ENCODE peak calls at places on chromosomes 5 and 9, in ten cellular contexts. B is neuronal stem cell; U is brain microvascular endothelial cell; Y is CD4-positive, CD25-positive, alpha-beta regulatory T cell; Z is endodermal cell; H is RWPE2; D is fibroblast of lung; S is RWPE1; R is endothelial cell of umbilical vein; K is mesenchymal stem cell. M is an unnamed sample.
A peak's percentile ranks its signal among the peaks of the same experiment; 100 is the strongest.

GRCh38 chr5:145979270-145980223 is 43.2 kb downstream of the SH3RF2 start:
- DNase-seq in B (no peak), U (no peak), Y (no peak), Z (no peak), H (no peak), D (peak; percentile 29), S (no peak), R (no peak), K (no peak), M (no peak)

GRCh38 chr9:38043931-38044623 is 24.9 kb downstream of the SHB start:
- DNase-seq in B (no peak), U (no peak), Y (no peak), Z (no peak), H (no peak), D (no peak), S (no peak), R (no peak), K (no peak), M (no peak)

GRCh38 chr9:105141448-105142101 is 102.9 kb upstream of the SLC44A1 start:
- DNase-seq in B (no peak), U (no peak), Y (no peak), Z (no peak), H (no peak), D (peak; percentile 25), S (no peak), R (no peak), K (no peak), M (no peak)

GRCh38 chr9:130243015-130243881 is 22.3 kb upstream of the HMCN2 start:
- DNase-seq in B (peak; percentile 80), U (peak; percentile 32), Y (peak; percentile 74), Z (peak; percentile 97), H (no peak), D (no peak), S (peak; percentile 79), R (peak; percentile 35), K (peak; percentile 48), M (no peak)

GRCh38 chr9:6692891-6693361 is 47.4 kb upstream of the GLDC start:
- DNase-seq in B (no peak), U (no peak), Y (no peak), Z (peak; percentile 69), H (no peak), D (no peak), S (no peak), R (no peak), K (no peak), M (peak; percentile 55)

GRCh38 chr5:165014439-165014838 is 1509.0 kb downstream of the MAT2B start:
- DNase-seq in B (no peak), U (no peak), Y (no peak), Z (no peak), H (no peak), D (no peak), S (no peak), R (no peak), K (no peak), M (no peak)

GRCh38 chr5:55674340-55674739 is 37.8 kb downstream of the SLC38A9 start:
- DNase-seq in B (no peak), U (no peak), Y (no peak), Z (no peak), H (no peak), D (no peak), S (no peak), R (no peak), K (no peak), M (no peak)

GRCh38 chr5:127922603-127923002 is 161.0 kb upstream of the SLC12A2 start:
- DNase-seq in B (no peak), U (no peak), Y (no peak), Z (no peak), H (no peak), D (no peak), S (no peak), R (no peak), K (no peak), M (no peak)

GRCh38 chr9:115335441-115335840 is 217.5 kb upstream of the TNC start:
- DNase-seq in B (no peak), U (no peak), Y (no peak), Z (no peak), H (no peak), D (no peak), S (no peak), R (no peak), K (no peak), M (no peak)

GRCh38 chr9:106878943-106879916 is 16.3 kb downstream of the ZNF462 start:
- DNase-seq in B (peak; percentile 52), U (peak; percentile 91), Y (no peak), Z (no peak), H (peak; percentile 86), D (peak; percentile 98), S (peak; percentile 89), R (peak; percentile 85), K (peak; percentile 98), M (no peak)

GRCh38 chr9:133974631-133975341 is 17.3 kb downstream of the VAV2 start:
- DNase-seq in B (no peak), U (no peak), Y (no peak), Z (no peak), H (peak; percentile 51), D (no peak), S (no peak), R (no peak), K (no peak), M (no peak)

GRCh38 chr9:93450817-93451761 is at the start of gene FAM120A:
- DNase-seq in B (peak; percentile 74), U (peak; percentile 32), Y (peak; percentile 77), Z (peak; percentile 85), H (peak; percentile 68), D (peak; percentile 73), S (peak; percentile 88), R (peak; percentile 71), K (peak; percentile 79), M (no peak)

GRCh38 chr5:57175586-57175985 is 1.7 kb downstream of the GPBP1 start:
- DNase-seq in B (no peak), U (no peak), Y (peak; percentile 44), Z (no peak), H (no peak), D (no peak), S (peak; percentile 37), R (peak; percentile 28), K (peak; percentile 34), M (no peak)

GRCh38 chr5:13248236-13248635 is 696.3 kb downstream of the DNAH5 start:
- DNase-seq in B (no peak), U (no peak), Y (no peak), Z (no peak), H (no peak), D (peak; percentile 58), S (no peak), R (peak; percentile 24), K (no peak), M (no peak)

DNA sequence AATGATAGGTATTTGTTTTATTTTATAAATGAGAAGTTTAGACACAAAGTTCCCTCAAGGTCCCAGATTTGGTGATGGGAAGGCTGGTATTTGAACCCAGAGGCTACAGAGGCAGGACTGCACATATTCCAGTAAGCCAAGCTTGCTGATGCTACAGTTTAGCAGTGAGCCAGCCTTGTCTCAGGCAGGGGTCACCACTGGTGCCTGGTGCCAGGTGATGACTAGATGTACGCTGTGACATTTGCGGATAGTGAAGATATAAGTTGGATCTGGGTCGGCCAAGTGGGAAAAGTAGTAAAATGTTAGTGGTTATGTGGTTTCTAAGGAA is 143.9 kb downstream of the AOPEP start:
- DNase-seq in B (no peak), U (no peak), Y (no peak), Z (no peak), H (no peak), D (no peak), S (no peak), R (no peak), K (no peak), M (no peak)
- H3K27ac ChIP-seq in B (no peak overlapping the region), U (no peak overlapping the region), Y (peak overlapping the region; percentile 63), Z (no peak overlapping the region), H (peak overlapping the region; percentile 97), D (no peak overlapping the region), S (peak overlapping the region; percentile 75), R (no peak overlapping the region), K (no peak overlapping the region), M (no peak overlapping the region)

GRCh38 chr9:87713990-87714335 is 12.0 kb upstream of the CTSL start:
- DNase-seq in B (no peak), U (no peak), Y (no peak), Z (no peak), H (no peak), D (no peak), S (no peak), R (no peak), K (no peak), M (no peak)
- H3K27ac ChIP-seq in B (no peak overlapping the region), U (peak overlapping the region; percentile 96), Y (no peak overlapping the region), Z (no peak overlapping the region), H (peak overlapping the region; percentile 74), D (peak overlapping the region; percentile 100), S (peak overlapping the region; percentile 79), R (peak overlapping the region; percentile 93), K (peak overlapping the region; percentile 92), M (no peak overlapping the region)

GRCh38 chr9:110583237-110583636 is 3.7 kb upstream of the SVEP1 start:
- DNase-seq in B (no peak), U (peak; percentile 51), Y (no peak), Z (no peak), H (no peak), D (no peak), S (no peak), R (peak; percentile 28), K (no peak), M (no peak)

GRCh38 chr9:110578896-110579752 is at the start of gene SVEP1:
- DNase-seq in B (peak; percentile 42), U (peak; percentile 44), Y (no peak), Z (peak; percentile 84), H (peak; percentile 51), D (peak; percentile 78), S (peak; percentile 42), R (peak; percentile 46), K (peak; percentile 80), M (no peak)

GRCh38 chr9:110580850-110581249 is 1.3 kb upstream of the SVEP1 start:
- DNase-seq in B (no peak), U (no peak), Y (no peak), Z (no peak), H (peak; percentile 49), D (peak; percentile 39), S (peak; percentile 82), R (no peak), K (no peak), M (no peak)

GRCh38 chr9:110579763-110580255 is 268 bp upstream of the SVEP1 start:
- DNase-seq in B (peak; percentile 45), U (no peak), Y (no peak), Z (peak; percentile 70), H (no peak), D (peak; percentile 60), S (peak; percentile 37), R (no peak), K (peak; percentile 83), M (no peak)

DNA sequence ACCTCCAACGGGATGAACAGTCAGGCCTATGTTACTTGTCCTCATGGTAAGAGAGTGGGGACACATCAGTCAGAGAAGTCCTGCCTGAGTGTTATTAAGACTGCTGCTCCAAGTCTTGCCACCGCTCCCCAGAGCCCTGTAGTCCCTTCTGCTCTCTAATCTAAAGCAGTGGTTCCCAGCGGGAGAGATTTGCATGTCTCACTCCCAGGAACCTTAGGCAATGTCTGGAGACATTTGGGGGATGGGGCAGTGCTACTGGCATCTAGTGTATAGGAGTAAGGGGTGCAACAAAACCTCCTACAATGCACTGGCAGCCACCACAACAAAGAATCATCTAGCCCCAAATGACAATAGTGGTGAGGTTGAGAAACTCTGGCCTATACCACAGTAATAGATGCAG is 2.6 kb upstream of the SVEP1 start:
- DNase-seq in B (no peak), U (no peak), Y (no peak), Z (peak; percentile 80), H (no peak), D (no peak), S (no peak), R (no peak), K (peak; percentile 54), M (no peak)
- H3K27ac ChIP-seq in B (no peak overlapping the region), U (no peak overlapping the region), Y (no peak overlapping the region), Z (no peak overlapping the region), H (peak overlapping the region; percentile 65), D (no peak overlapping the region), S (no peak overlapping the region), R (no peak overlapping the region), K (no peak overlapping the region), M (no peak overlapping the region)

GRCh38 chr9:127539259-127539981 is 72.7 kb upstream of the STXBP1 start:
- DNase-seq in B (no peak), U (no peak), Y (no peak), Z (no peak), H (no peak), D (peak; percentile 60), S (no peak), R (peak; percentile 49), K (peak; percentile 66), M (no peak)
- H3K27ac ChIP-seq in B (no peak overlapping the region), U (peak overlapping the region; percentile 72), Y (no peak overlapping the region), Z (no peak overlapping the region), H (peak overlapping the region; percentile 84), D (peak overlapping the region; percentile 92), S (peak overlapping the region; percentile 99), R (peak overlapping the region; percentile 68), K (peak overlapping the region; percentile 66), M (no peak overlapping the region)